ENCODE peak calls at places on chromosomes 13 and 19, in six cellular contexts. K, R, L, A, O and I are unnamed samples. For H3K4me1, the result is how much of the 10 kb centered on the place peaks cover.

GRCh38 chr13:98298599-98298998 is 121.5 kb upstream of the RNF113B start:
- DNase-seq in R (no peak), O (no peak), A (no peak), L (no peak), K (no peak), I (no peak)

GRCh38 chr19:33390120-33390907 is 16.8 kb downstream of the CEBPG start:
- DNase-seq in R (no peak), K (peak), A (no peak), L (no peak), O (no peak), I (no peak)

GRCh38 chr19:50720921-50721291 is 1.3 kb upstream of the SHANK1 start:
- DNase-seq in A (no peak), R (no peak), L (no peak), K (no peak), O (no peak), I (no peak)

GRCh38 chr19:6692027-6692426 is 22.1 kb upstream of the TNFSF14 start:
- DNase-seq in R (no peak), O (no peak), L (no peak), A (no peak), K (no peak), I (no peak)

GRCh38 chr13:40187324-40187795 is 479.1 kb downstream of the FOXO1 start:
- DNase-seq in L (no peak), A (no peak), K (no peak), R (no peak), O (no peak), I (no peak)

GRCh38 chr19:29966594-29967249 is 24.7 kb downstream of the URI1 start:
- DNase-seq in R (no peak), O (no peak), A (no peak), L (peak), K (no peak), I (no peak)

GRCh38 chr13:76012091-76012721 is 376.1 kb downstream of the LMO7 start:
- DNase-seq in O (no peak), L (no peak), R (no peak), K (no peak), A (no peak), I (no peak)

GRCh38 chr19:2540646-2541454 is 64.9 kb downstream of the GADD45B start:
- DNase-seq in A (no peak), O (no peak), R (peak), L (peak), K (no peak), I (no peak)

GRCh38 chr13:101258071-101258470 is 158.2 kb downstream of the NALCN start:
- DNase-seq in K (no peak), R (peak), A (no peak), O (peak), L (peak), I (peak)

GRCh38 chr19:13997637-13997962 is 8.5 kb downstream of the RFX1 start:
- DNase-seq in A (no peak), K (no peak), R (no peak), O (no peak), L (no peak), I (no peak)

GRCh38 chr19:30677702-30678101 is 305.5 kb downstream of the ZNF536 start:
- DNase-seq in L (no peak), O (no peak), K (no peak), A (no peak), R (no peak), I (no peak)

GRCh38 chr19:18112989-18113478 is 15.5 kb downstream of the MAST3 start:
- DNase-seq in R (peak), A (peak), K (peak), O (no peak), L (peak), I (no peak)

GRCh38 chr13:22256111-22256639 is 585.3 kb downstream of the FGF9 start:
- DNase-seq in K (no peak), R (no peak), O (no peak), L (no peak), A (no peak), I (no peak)

GRCh38 chr19:33705860-33706259 is 84.1 kb downstream of the CHST8 start:
- DNase-seq in R (no peak), L (no peak), K (no peak), A (no peak), O (no peak), I (no peak)

GRCh38 chr13:102405499-102406079 is 3.7 kb upstream of the FGF14 start:
- DNase-seq in O (no peak), A (no peak), K (no peak), R (no peak), L (no peak), I (no peak)

GRCh38 chr19:17329061-17329767 is 5.4 kb downstream of the ANO8 start:
- DNase-seq in R (no peak), O (no peak), L (no peak), A (no peak), K (no peak), I (no peak)

GRCh38 chr19:49591731-49592485 is 926 bp downstream of the PRR12 start:
- DNase-seq in L (no peak), A (peak), R (no peak), K (peak), O (no peak), I (no peak)

GRCh38 chr13:39385621-39386231 is 217.3 kb downstream of the LHFPL6 start:
- DNase-seq in L (no peak), K (no peak), O (no peak), R (no peak), A (no peak), I (no peak)

GRCh38 chr13:34161829-34162544 is 344.0 kb downstream of the RFC3 start:
- DNase-seq in O (no peak), A (no peak), L (peak), R (no peak), K (no peak), I (peak)

GRCh38 chr13:65679240-65679639 is 1550.9 kb downstream of the PCDH9 start:
- DNase-seq in R (no peak), K (no peak), L (no peak), A (no peak), O (no peak), I (no peak)

GRCh38 chr13:41707192-41707858 is 250.0 kb downstream of the RGCC start:
- DNase-seq in O (no peak), K (no peak), L (no peak), R (no peak), A (no peak), I (no peak)

GRCh38 chr13:50712882-50713281 is 130.6 kb downstream of the DLEU7 start:
- DNase-seq in K (no peak), A (no peak), L (no peak), O (no peak), R (no peak), I (no peak)

GRCh38 chr13:94550030-94550738 is 45.8 kb downstream of the TGDS start:
- DNase-seq in A (no peak), R (no peak), L (peak), O (peak), K (no peak), I (peak)

GRCh38 chr19:29550896-29551295 is 25.1 kb downstream of the VSTM2B start:
- DNase-seq in O (no peak), L (no peak), A (no peak), K (no peak), R (no peak), I (no peak)

GRCh38 chr13:107192289-107192688 is 624.4 kb upstream of the ARGLU1 start:
- DNase-seq in R (no peak), K (no peak), A (no peak), L (peak), O (no peak), I (no peak)

DNA sequence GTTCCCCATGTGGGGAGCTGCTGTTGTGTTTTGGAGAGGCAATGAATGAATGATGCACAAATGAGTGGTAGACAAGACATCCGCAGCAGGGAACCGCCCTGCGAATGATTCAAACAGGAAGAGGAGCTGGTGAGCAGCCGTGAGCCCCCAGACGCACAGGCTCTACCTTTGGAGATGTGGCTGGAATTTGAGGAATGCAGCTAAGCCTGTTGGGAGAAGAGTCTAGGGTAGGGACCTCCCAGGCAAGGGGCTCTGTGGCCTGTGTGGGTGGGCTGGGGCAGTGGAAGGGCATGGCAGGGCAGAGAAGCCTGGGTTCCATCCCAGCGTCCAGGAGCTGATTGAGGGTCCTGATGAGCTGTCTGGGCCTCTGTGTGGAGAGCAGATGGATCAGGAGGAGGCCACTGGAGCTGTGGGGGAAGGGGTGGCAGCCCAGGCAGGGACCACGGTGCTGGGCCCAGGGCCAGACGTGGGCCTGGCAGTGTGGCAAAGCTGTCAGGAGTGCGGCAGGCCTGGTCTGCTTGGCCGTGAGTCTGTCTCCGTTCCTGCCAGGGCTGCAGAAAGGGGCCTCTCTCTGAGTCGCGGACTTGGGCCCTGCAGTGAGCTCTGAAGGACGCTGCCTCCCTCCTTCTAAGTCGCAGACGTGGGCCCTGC is 41.8 kb upstream of the DCUN1D2 start:
- DNase-seq in K (no peak), A (no peak), R (no peak), O (no peak), L (no peak), I (no peak)
- TF ChIP-seq SIN3A in K (no peak), A (no peak), R (no peak), O (no peak), L (no peak), I (no peak)

DNA sequence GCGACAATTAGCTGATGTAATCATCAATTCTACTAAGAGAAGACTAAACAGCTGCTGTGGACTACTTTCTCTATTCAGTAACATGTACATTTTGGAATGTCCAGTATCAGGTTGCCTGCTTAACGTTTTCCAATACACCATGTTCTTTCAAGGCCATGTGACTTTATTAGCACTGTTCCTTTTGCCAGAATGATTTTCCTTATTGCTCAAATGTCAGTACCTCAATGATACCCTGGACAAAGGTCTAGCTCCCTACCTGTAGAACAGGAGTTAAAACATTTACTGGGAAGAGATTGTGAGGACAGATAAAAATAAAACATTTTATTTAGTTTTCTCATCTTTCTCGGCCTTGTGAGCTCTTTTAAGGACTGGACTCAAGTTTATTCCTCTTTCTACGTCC is 3.8 kb upstream of the RBM26 start:
- DNase-seq in A (no peak), K (no peak), L (no peak), R (no peak), O (no peak), I (no peak)
- TF ChIP-seq REST in A (no peak), K (no peak), L (no peak), R (no peak), O (no peak), I (no peak)

DNA sequence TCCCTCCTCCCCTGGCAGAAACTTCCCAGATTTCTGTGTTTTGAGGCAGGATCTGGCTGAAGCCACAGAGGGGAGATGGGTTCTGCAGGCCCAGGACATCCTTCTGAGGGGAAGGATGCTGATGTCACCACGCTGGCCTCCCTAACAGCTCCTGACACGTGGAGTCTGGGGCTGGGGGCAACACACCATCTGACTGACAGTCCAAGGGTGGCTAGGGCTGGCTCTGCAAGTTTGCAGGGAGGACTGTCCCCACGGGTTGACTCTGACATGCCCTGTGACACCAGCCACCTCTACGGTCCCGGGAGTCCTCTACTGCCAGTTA is 14.6 kb downstream of the PAK4 start:
- DNase-seq in O (no peak), R (no peak), A (no peak), L (no peak), K (peak), I (no peak)
- H3K4me1 ChIP-seq in O (under half), R (under half), A (half or more), L (half or more), K (under half), I (half or more)

DNA sequence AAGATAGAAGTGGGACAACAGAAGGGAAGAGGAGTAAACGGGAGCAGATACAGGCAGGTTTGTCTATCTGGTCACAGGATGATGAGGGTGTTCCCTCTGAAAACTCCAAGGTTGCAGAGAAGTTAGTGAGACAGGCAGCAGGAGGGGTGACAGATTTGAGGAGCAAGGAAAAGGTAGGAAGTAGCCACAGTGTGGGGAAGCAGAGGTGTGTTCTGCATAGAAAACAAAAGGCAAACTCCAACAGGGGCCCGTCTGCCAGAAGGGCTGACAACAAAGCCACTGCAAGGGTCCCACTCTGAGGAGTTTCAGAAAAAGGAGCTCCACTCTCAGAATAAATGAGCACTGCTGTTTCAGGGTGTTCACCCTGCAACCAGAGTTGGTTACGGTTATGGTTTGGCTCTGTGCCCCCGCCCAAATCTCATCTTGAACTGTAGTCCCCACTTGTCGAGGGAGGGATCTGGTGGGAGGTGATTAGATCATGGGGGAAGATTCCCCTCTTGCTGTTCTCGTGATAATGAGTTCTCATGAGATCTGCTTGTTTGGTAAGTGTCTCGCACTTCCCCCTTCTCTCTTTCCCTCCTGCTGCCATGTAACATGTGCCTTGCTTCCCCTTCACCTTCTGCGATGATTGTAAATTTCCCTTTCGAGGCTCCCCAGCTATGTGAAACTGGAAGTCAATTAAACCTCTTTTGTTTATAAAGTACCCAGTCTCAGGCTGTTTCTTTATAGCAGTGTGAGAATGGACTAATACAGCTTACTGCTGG is 32.1 kb downstream of the SMAD9 start:
- DNase-seq in A (no peak), O (peak), R (no peak), K (no peak), L (no peak), I (no peak)
- TF ChIP-seq SIN3A in A (no peak), O (no peak), R (no peak), K (no peak), L (no peak), I (no peak)

GRCh38 chr19:12782424-12783225 is 7.3 kb upstream of the HOOK2 start:
- DNase-seq in R (no peak), L (no peak), O (no peak), K (peak), A (peak), I (no peak)

GRCh38 chr19:12784394-12784870 is 6.9 kb upstream of the JUNB start:
- DNase-seq in L (no peak), K (no peak), O (no peak), A (peak), R (no peak), I (no peak)

GRCh38 chr19:12783226-12783848 is 7.9 kb upstream of the JUNB start:
- DNase-seq in A (no peak), O (no peak), R (no peak), K (no peak), L (no peak), I (no peak)

GRCh38 chr19:12784871-12785430 is 6.3 kb upstream of the JUNB start:
- DNase-seq in A (no peak), R (no peak), L (no peak), O (no peak), K (peak), I (no peak)

DNA sequence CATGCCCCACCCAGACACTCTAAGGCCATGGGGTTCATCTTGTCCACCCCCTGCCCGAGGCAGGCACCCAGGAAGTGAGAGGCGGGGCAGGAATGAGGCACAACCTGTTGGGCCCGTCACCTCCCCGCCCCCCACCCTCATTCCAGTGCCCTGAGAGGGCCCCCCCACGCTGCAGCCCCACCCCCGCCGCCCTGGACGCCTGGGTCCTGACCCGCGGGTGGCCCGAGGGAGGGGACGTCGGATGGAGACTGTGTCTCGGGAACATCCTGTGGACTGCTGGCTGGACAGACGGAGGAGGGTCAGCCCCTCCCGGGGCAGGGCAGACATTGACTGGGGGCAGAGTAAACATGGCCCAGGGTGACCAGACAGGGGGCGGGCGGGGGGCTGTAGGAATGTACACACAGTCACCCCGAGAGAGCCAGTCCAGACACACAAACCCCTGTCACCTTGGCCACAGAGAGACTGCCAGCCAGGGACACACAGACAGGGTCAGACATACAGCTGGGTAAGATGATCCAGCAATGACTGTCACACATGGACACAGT is 7.4 kb upstream of the JUNB start:
- DNase-seq in K (no peak), R (no peak), O (no peak), A (peak), L (peak), I (no peak)
- TF ChIP-seq REST in K (no peak), R (no peak), O (no peak), A (no peak), L (no peak), I (no peak)

DNA sequence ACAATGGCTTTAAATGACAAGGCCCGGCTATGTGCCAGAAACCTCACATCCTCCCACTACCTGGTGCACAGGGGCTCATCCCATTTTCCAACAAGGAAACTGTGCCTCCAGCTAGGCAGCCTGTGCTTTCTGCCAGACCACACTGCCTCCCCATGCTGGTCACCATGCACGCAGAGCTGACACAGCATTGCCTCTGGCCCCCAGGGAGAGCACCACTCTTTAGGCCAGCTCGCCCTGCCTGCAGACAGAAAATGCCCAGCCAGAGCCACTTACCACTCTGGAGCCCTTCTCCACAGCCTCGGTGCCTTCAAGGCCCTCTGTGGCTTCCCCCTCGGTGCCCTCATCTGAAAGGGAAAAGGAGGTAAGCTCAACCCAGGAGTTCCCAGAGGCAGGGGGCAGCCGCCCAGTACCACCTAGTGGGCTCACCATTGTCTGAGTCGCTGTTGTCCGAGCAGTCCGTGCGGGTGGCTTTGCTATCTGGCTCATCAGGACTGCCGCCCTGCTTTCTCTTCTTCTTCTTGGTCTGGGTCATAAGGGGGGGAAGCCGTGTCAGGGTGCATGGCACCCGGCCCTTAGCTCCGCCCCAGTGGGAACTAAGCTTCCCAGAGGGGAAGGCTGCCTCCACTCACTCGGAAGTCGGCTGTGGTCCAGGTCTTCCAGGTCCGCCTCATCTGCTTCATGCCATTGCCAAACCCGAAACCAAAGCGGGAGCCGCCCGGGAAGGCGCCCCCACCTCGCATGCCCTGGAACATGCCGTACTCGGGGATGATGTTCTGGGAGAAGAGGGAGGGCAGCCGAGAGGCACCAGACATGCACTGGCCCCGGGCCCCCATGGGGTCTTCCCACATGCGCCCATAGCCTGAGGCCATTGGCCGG is 18.0 kb downstream of the AKAP8L start:
- DNase-seq in L (no peak), R (no peak), A (no peak), K (no peak), O (no peak), I (no peak)
- H3K4me1 ChIP-seq in L (under half), R (under half), A (under half), K (under half), O (under half), I (under half)